ENCODE peak calls at places on chromosomes 13 and 19, in five cellular contexts. X is AG04449, R is choroid plexus epithelial cell, K is thoracic aorta, I is Caco-2. M is an unnamed sample.

GRCh38 chr13:44132710-44133109 is 240.9 kb upstream of the SERP2 start:
- DNase-seq in X (no peak), R (no peak), K (peak), I (no peak), M (no peak)

GRCh38 chr19:23318143-23318542 is 67.9 kb upstream of the ZNF724 start:
- DNase-seq in X (no peak), R (no peak), K (no peak), I (no peak), M (no peak)

GRCh38 chr13:105804561-105805190 is 730.8 kb downstream of the EFNB2 start:
- DNase-seq in X (peak), R (peak), K (no peak), I (no peak), M (no peak)

GRCh38 chr19:10809693-10810285 is 26.2 kb downstream of the TMED1 start:
- DNase-seq in X (no peak), R (no peak), K (no peak), I (no peak), M (no peak)

GRCh38 chr13:104525467-104525866 is 1459.2 kb upstream of the SLC10A2 start:
- DNase-seq in X (no peak), R (no peak), K (no peak), I (no peak), M (no peak)

GRCh38 chr19:37306383-37306963 is 64.4 kb upstream of the ZNF527 start:
- DNase-seq in X (no peak), R (no peak), K (no peak), I (no peak), M (no peak)

GRCh38 chr13:112740502-112741131 is 50.8 kb downstream of the ATP11A start:
- DNase-seq in X (no peak), R (peak), K (no peak), I (no peak), M (no peak)

GRCh38 chr19:18644144-18645034 is 7.6 kb downstream of the KLHL26 start:
- DNase-seq in X (no peak), R (no peak), K (no peak), I (no peak), M (no peak)

GRCh38 chr19:40433391-40434216 is 7.8 kb upstream of the SERTAD1 start:
- DNase-seq in X (peak), R (peak), K (peak), I (peak), M (peak)

GRCh38 chr19:51127755-51128154 is 3.0 kb downstream of the SIGLEC9 start:
- DNase-seq in X (no peak), R (peak), K (no peak), I (no peak), M (no peak)

GRCh38 chr19:34838248-34838647 is 65.2 kb upstream of the ZNF599 start:
- DNase-seq in X (no peak), R (peak), K (no peak), I (peak), M (no peak)

DNA sequence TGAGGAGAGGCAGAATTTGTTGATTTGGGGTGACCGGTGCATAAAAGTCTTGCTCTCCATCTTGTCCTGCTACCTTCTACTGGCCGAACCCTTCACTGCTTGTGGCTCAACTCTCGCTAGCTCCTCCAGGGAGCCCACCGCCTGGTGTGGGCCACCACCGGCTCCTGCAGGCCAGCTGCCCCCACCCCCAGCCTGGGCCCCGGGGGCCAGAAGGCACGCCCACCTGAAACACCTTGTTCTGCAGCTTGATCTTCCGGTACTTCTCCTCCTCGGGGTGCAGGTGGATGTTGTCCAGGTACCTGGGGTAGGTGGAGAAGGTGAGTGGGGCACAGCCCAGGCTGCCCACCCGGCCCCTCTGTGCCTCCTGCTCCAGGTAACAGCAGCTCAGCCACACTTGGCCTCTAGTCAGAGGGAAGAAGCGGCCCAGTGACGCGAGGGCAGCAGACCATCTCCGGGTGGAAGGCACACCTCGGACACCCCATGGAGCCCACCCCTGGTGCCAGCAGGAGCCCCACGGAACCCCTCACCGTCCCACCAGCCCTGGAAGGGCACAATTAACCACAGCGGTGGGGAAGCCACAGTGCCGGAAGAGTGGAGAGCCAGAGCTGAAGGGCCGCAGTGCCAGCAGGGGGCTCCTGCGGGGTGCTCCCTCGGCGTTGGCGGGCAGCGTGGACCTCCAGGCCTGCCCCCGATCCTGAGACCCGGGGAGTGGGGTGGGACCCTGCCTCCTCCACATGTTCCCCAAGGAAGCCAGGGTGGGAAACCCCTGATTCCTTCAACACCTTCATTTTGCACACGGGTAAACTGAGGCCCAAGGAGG is 10.1 kb downstream of the UBXN6 start:
- DNase-seq in X (no peak), R (no peak), K (no peak), I (no peak), M (no peak)
- TF ChIP-seq CTCF in X (no peak), R (no peak), K (no peak), I (no peak), M (no peak)

GRCh38 chr19:14111486-14111885 is 6.1 kb downstream of the PRKACA start:
- DNase-seq in X (no peak), R (no peak), K (no peak), I (no peak), M (no peak)
- H3K4me3 ChIP-seq in X (no peak), R (no peak), K (no peak), I (no peak), M (no peak)

GRCh38 chr19:4557186-4557970 is 2.1 kb downstream of the SEMA6B start:
- DNase-seq in X (no peak), R (no peak), K (no peak), I (peak), M (no peak)
- TF ChIP-seq CTCF in X (no peak), R (peak), K (no peak), I (peak), M (peak)

GRCh38 chr19:38485541-38486285 is 52.2 kb downstream of the RYR1 start:
- DNase-seq in X (no peak), R (no peak), K (no peak), I (no peak), M (no peak)

GRCh38 chr19:38478273-38478971 is 44.9 kb downstream of the RYR1 start:
- DNase-seq in X (no peak), R (peak), K (no peak), I (peak), M (no peak)

GRCh38 chr19:38484747-38485146 is 51.3 kb downstream of the RYR1 start:
- DNase-seq in X (no peak), R (no peak), K (no peak), I (no peak), M (no peak)

GRCh38 chr19:38483016-38483630 is 49.6 kb downstream of the RYR1 start:
- DNase-seq in X (no peak), R (no peak), K (no peak), I (no peak), M (no peak)

DNA sequence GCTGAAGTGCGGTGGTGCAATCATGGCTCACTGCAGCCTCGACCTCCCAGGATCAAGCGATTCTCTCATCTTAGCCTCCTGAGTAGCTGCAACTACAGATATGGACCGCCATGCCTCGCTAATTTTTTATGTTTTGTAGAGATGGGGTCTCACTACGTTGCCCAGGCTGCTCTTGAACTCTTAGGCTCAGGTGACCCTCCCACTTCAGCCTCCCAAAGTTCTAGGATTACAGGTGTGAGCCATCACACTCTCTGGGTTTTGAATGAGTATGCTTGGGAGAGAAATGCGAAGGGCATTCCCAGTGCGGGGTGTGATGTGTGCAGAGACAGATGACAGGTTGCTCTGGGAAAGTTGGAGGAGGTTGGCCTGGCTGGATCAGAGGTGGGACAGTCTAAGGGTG is 49.0 kb downstream of the RYR1 start:
- DNase-seq in X (no peak), R (no peak), K (no peak), I (no peak), M (no peak)
- H3K4me3 ChIP-seq in X (no peak), R (no peak), K (no peak), I (no peak), M (no peak)

DNA sequence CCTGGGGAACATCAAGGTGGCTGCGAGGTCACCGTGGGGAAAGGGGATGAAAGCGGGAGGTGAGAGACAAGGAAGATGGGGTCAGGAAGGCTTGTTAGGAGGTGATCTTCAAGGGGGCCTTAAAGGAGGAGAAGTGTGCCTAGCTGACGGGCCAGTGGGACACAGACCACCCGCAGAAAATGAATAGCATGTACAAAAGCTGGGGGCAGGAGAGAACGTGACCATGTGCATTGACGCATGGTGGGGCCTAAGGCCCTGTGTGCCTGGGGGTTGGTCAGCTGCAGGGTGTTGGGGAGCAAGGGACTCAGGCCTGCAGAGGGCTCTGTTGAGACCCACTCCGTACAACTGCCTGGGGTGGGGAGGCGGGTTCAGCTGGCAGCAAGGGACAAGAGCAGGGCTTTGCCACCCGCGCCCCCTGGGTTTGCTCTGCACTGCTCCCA is 5.9 kb downstream of the RAB8A start:
- DNase-seq in X (no peak), R (no peak), K (no peak), I (no peak), M (no peak)
- TF ChIP-seq CTCF in X (no peak), R (peak), K (no peak), I (no peak), M (no peak)

GRCh38 chr19:15240539-15240938 is 8.3 kb upstream of the EPHX3 start:
- DNase-seq in X (no peak), R (no peak), K (no peak), I (no peak), M (no peak)
- H3K4me3 ChIP-seq in X (no peak), R (no peak), K (no peak), I (no peak), M (no peak)

GRCh38 chr13:43095771-43096719 is 72.7 kb downstream of the DNAJC15 start:
- DNase-seq in X (no peak), R (no peak), K (no peak), I (no peak), M (peak)
- TF ChIP-seq CTCF in X (no peak), R (no peak), K (no peak), I (no peak), M (no peak)

GRCh38 chr13:110042253-110042652 is 255.9 kb upstream of the IRS2 start:
- DNase-seq in X (peak), R (no peak), K (no peak), I (no peak), M (no peak)

GRCh38 chr13:110044521-110045200 is 258.3 kb upstream of the IRS2 start:
- DNase-seq in X (peak), R (peak), K (no peak), I (no peak), M (no peak)

GRCh38 chr13:110047511-110047910 is 259.4 kb downstream of the COL4A1 start:
- DNase-seq in X (no peak), R (peak), K (peak), I (no peak), M (peak)

GRCh38 chr13:110045919-110046318 is 259.5 kb upstream of the IRS2 start:
- DNase-seq in X (no peak), R (no peak), K (no peak), I (no peak), M (no peak)

DNA sequence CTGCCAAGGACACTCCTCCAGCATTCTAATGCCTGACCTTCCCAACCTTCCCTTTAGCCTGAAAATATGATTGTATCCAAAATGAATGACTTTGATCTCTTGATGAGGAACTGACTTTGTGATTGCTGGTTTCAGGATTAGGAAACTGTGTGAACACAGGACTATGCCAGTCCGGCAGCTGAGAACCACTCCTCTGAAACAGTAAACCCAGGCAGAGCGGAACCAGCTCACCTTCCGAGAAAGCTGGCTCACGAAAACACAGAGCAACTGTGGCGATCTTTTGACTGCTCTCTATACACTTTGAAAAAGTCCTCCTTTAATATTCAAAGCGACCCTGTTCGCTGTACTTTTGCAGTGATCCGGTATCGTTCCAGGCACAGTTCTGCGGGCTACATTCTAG is 258.8 kb upstream of the IRS2 start:
- DNase-seq in X (no peak), R (no peak), K (no peak), I (no peak), M (no peak)
- H3K4me3 ChIP-seq in X (no peak), R (no peak), K (no peak), I (no peak), M (no peak)

DNA sequence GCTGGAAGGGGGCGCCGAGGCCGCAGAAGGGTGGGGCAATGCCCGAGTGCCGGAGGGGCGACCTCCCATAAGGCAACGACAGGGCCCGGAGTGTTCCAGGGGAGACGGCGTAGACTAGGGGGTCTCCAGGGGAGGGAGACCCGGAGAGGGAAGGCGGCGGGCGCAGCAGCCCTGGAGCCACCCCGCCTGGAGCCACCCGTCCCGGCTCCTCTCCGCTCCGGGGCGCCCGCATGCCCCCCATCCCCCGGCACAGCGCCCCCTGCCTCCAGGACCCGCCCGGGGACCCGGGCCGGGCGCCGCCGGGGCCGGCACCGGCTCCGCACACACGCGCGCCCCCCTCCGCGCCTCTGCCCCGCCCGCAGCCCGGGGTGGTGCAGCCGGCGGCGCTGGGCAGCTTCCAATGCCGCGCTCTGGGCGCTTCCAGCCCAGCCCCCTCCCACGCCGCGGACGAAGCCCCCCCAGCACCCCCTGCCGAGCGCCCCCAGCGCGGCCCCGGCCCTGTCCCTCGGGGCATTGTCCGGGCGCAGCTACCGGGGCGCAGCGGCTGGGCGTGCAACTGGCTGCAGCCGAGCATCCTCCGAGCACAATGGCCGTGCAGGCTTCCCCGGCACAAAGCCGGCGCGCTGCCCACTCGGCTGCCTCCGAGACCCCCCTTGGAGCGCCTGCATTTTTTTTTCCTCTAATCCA is 519 bp downstream of the PTPRS start:
- DNase-seq in X (no peak), R (no peak), K (no peak), I (peak), M (no peak)
- TF ChIP-seq CTCF in X (no peak), R (no peak), K (no peak), I (peak), M (peak)

GRCh38 chr19:43782689-43783231 is 2.0 kb upstream of the KCNN4 start:
- DNase-seq in X (no peak), R (no peak), K (no peak), I (no peak), M (no peak)
- H3K4me3 ChIP-seq in X (no peak), R (no peak), K (no peak), I (no peak), M (no peak)